ENCODE peak calls at places on chromosomes 16 and 17, in six cellular contexts. G, D, K, R, F and Z are unnamed samples. For H3K9me3, the result is how much of the 10 kb centered on the place peaks cover.

GRCh38 chr17:69179227-69179952 is 37.7 kb upstream of the ABCA6 start:
- DNase-seq in K (no peak), F (no peak), G (no peak), D (no peak), R (no peak), Z (no peak)

GRCh38 chr17:78722101-78722761 is 59.8 kb downstream of the CYTH1 start:
- DNase-seq in K (no peak), R (peak), G (no peak), D (peak), F (no peak), Z (no peak)

GRCh38 chr16:66267287-66268137 is 99.0 kb upstream of the CDH5 start:
- DNase-seq in D (no peak), R (no peak), K (no peak), F (no peak), G (no peak), Z (no peak)

GRCh38 chr17:38327936-38328335 is 15.8 kb downstream of the GPR179 start:
- DNase-seq in D (no peak), R (no peak), G (no peak), K (no peak), F (no peak), Z (no peak)

GRCh38 chr17:39016193-39017153 is 49.3 kb upstream of the FBXO47 start:
- DNase-seq in K (peak), D (no peak), G (peak), R (no peak), F (no peak), Z (no peak)

GRCh38 chr17:42459983-42460300 is 1.3 kb downstream of the ATP6V0A1 start:
- DNase-seq in G (peak), D (no peak), F (no peak), K (peak), R (peak), Z (no peak)

GRCh38 chr16:87017388-87018012 is 299.7 kb downstream of the C16orf95 start:
- DNase-seq in F (no peak), K (no peak), G (no peak), D (no peak), R (peak), Z (no peak)

GRCh38 chr16:57045694-57046381 is 46.5 kb upstream of the CPNE2 start:
- DNase-seq in R (peak), G (no peak), K (no peak), D (peak), F (no peak), Z (no peak)

GRCh38 chr17:79947351-79948031 is 88.2 kb downstream of the TBC1D16 start:
- DNase-seq in G (no peak), F (no peak), K (no peak), R (no peak), D (peak), Z (no peak)

GRCh38 chr17:62876664-62877411 is 68.7 kb upstream of the MARCHF10 start:
- DNase-seq in R (no peak), F (no peak), D (no peak), K (no peak), G (no peak), Z (no peak)

GRCh38 chr17:29369831-29370735 is 20.1 kb upstream of the TAOK1 start:
- DNase-seq in K (peak), D (peak), F (no peak), G (peak), R (peak), Z (peak)

GRCh38 chr16:84501077-84501735 is 3.3 kb downstream of the MEAK7 start:
- DNase-seq in G (no peak), R (no peak), K (no peak), F (no peak), D (no peak), Z (no peak)

GRCh38 chr17:73650147-73650546 is 5.9 kb upstream of the SDK2 start:
- DNase-seq in K (no peak), D (no peak), R (peak), G (no peak), F (no peak), Z (no peak)

GRCh38 chr16:50460538-50461399 is 87.4 kb upstream of the NKD1 start:
- DNase-seq in F (no peak), K (no peak), G (no peak), R (no peak), D (peak), Z (no peak)

GRCh38 chr17:32819035-32819434 is 57.9 kb downstream of the MYO1D start:
- DNase-seq in G (no peak), K (no peak), F (no peak), R (no peak), D (no peak), Z (no peak)

GRCh38 chr17:801660-802059 is 19.5 kb downstream of the MRM3 start:
- DNase-seq in R (no peak), G (no peak), K (no peak), D (no peak), F (no peak), Z (no peak)

GRCh38 chr16:55030944-55031343 is 100.3 kb downstream of the IRX5 start:
- DNase-seq in D (no peak), R (peak), K (no peak), G (no peak), F (no peak), Z (no peak)

GRCh38 chr16:70750893-70751467 is 50.0 kb downstream of the VAC14 start:
- DNase-seq in F (peak), G (no peak), K (no peak), R (no peak), D (peak), Z (no peak)

GRCh38 chr17:8324132-8324531 is 14.1 kb downstream of the ARHGEF15 start:
- DNase-seq in R (no peak), K (no peak), D (no peak), G (no peak), F (no peak), Z (no peak)

GRCh38 chr17:82332669-82333278 is 792 bp downstream of the SECTM1 start:
- DNase-seq in D (peak), F (peak), R (no peak), G (peak), K (no peak), Z (no peak)

GRCh38 chr16:72264776-72265175 is 92.8 kb upstream of the PMFBP1 start:
- DNase-seq in K (no peak), G (no peak), D (no peak), R (no peak), F (no peak), Z (no peak)
- H3K9me3 ChIP-seq in K (under half), G (under half), D (under half), R (under half), F (under half), Z (under half)

GRCh38 chr17:66340720-66341119 is 38.3 kb downstream of the PRKCA start:
- DNase-seq in R (no peak), K (no peak), G (no peak), F (no peak), D (no peak), Z (no peak)

GRCh38 chr17:66341462-66341861 is 39.0 kb downstream of the PRKCA start:
- DNase-seq in F (no peak), G (no peak), R (no peak), D (no peak), K (no peak), Z (no peak)

GRCh38 chr17:66345264-66345663 is 42.9 kb downstream of the PRKCA start:
- DNase-seq in G (no peak), R (no peak), F (no peak), D (no peak), K (no peak), Z (no peak)

GRCh38 chr17:66344473-66344872 is 42.1 kb downstream of the PRKCA start:
- DNase-seq in F (no peak), K (no peak), G (no peak), D (no peak), R (no peak), Z (no peak)

GRCh38 chr17:66343531-66344078 is 41.2 kb downstream of the PRKCA start:
- DNase-seq in D (no peak), G (no peak), F (no peak), K (no peak), R (no peak), Z (no peak)
- H3K9me3 ChIP-seq in D (under half), G (under half), F (under half), K (under half), R (under half), Z (under half)

GRCh38 chr16:910181-910580 is 60.6 kb downstream of the LMF1 start:
- DNase-seq in F (no peak), R (no peak), K (no peak), G (no peak), D (no peak), Z (no peak)

GRCh38 chr16:908526-909155 is 62.1 kb downstream of the LMF1 start:
- DNase-seq in F (peak), G (no peak), R (no peak), D (no peak), K (no peak), Z (no peak)

GRCh38 chr16:907819-908218 is 63.0 kb downstream of the LMF1 start:
- DNase-seq in R (no peak), K (no peak), G (no peak), F (peak), D (no peak), Z (peak)

GRCh38 chr16:911101-911500 is 59.7 kb downstream of the LMF1 start:
- DNase-seq in G (no peak), K (no peak), D (no peak), F (no peak), R (no peak), Z (no peak)

DNA sequence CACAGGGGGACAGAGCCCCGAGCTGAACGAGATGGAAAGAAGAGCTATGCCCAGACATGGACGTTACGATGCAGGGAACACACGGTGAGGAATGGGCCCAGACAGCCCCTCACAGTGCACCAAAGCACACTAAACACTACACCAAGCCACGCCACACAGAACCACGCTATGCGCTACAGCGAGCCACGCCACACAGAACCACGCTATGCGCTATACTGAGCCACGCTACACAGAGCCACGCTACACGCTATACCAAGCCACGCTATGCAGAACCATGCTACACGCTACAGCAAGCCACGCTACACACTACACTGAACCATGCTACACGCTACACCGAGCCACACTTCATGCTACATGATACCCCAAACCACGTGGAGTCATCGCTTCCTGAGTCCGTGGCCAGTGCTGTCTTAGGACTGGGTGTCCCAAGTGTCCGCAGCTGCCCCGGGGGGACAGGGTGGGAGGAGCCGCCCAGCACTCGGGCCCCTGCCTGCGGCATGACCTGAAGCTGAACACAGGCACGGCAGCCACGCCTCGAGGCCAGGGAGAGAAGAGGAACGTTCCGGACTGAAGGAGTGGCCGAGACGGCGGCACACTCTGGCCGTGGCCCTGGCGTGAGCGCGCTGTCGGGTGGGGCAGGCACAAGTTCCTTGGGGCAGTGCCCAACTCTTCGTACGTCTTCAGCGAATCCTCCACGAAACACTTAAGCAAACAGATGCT is 61.3 kb downstream of the LMF1 start:
- DNase-seq in F (peak), R (no peak), G (no peak), D (no peak), K (no peak), Z (no peak)
- H3K9me3 ChIP-seq in F (under half), R (under half), G (under half), D (under half), K (under half), Z (under half)

GRCh38 chr16:35252356-35252936 is 1793.0 kb downstream of the TP53TG3F start:
- DNase-seq in F (no peak), K (no peak), G (no peak), D (no peak), R (no peak), Z (no peak)

GRCh38 chr16:35258381-35258780 is 1799.0 kb downstream of the TP53TG3F start:
- DNase-seq in R (no peak), F (no peak), G (no peak), D (no peak), K (no peak), Z (no peak)

GRCh38 chr16:35255186-35255803 is 1795.9 kb downstream of the TP53TG3F start:
- DNase-seq in D (no peak), G (no peak), K (no peak), R (no peak), F (no peak), Z (no peak)

GRCh38 chr16:35255816-35256215 is 1796.4 kb downstream of the TP53TG3F start:
- DNase-seq in G (no peak), F (no peak), D (no peak), K (no peak), R (no peak), Z (no peak)
- H3K9me3 ChIP-seq in G (under half), F (half or more), D (under half), K (under half), R (under half), Z (under half)

GRCh38 chr16:35690413-35690812 is 2231.0 kb downstream of the TP53TG3F start:
- DNase-seq in G (no peak), F (no peak), D (no peak), K (no peak), R (no peak), Z (no peak)
- H3K9me3 ChIP-seq in G (under half), F (half or more), D (under half), K (half or more), R (under half), Z (under half)

DNA sequence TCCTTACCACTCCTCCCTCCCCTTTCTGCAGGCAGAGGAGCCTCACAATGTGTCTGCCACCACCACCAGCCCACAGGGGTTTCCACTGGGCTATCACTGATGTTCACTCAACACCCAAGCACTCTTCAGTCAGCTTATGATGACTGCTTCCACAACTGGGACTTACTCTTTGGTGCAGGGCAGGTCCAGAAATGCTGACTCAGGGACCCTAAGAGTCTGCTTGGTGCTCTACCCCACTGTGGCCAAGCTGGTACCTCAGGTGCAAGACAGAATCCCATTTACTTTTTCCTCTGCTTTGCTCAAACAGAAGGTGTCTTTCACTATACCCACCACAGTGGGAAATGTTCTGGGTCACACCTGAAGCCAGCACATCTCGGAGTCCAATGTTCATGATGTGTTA is 40.1 kb downstream of the ZNF267 start:
- DNase-seq in G (no peak), K (no peak), R (no peak), F (no peak), D (no peak), Z (no peak)
- H3K9me3 ChIP-seq in G (half or more), K (half or more), R (half or more), F (half or more), D (half or more), Z (half or more)

DNA sequence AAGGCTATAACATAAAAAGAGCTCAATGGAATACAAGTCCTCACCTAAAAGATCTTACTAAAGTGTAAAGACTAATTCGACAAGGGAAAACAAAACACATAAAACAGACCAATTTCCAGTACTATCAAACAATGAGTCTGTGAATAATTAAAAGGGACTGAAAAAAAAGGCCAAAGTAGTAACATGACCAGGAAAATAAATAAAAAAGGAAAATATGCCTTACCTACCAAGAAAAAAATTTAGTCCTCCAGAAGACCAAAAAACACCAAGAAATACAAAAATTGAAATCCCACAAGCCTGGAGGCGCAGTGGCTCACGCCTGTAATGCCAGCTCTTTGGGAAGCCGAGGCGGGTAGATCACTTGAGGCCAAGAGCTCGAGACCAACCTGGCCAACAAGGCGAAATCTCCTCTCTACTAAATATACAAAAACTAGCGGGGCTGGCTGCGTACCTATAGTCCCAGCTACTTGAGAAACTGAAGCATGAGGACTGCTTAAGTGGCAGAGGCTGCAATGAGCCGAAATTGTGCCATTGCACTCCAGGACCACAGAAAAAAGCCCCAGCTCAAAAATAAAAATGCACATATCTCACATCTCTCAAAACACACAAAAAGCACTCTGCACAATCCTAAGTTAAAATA is 60.8 kb downstream of the TEX14 start:
- DNase-seq in G (no peak), D (peak), K (no peak), R (peak), F (no peak), Z (peak)
- H3K9me3 ChIP-seq in G (under half), D (under half), K (under half), R (under half), F (under half), Z (under half)